ENCODE peak calls at places on chromosomes 4 and X, in ten cellular contexts. One of them, this sample, is unnamed.

GRCh38 chr4:41509411-41510008 is 28.4 kb upstream of the LIMCH1 start:
- DNase-seq in sigmoid colon: no peak
- DNase-seq in GM12878: no peak
- DNase-seq in transverse colon: no peak
- DNase-seq in uterus: no peak
- DNase-seq in upper lobe of left lung: no peak
- DNase-seq in HCT116: no peak
- DNase-seq in gastrocnemius medialis: no peak
- DNase-seq in stomach: peak
- DNase-seq in right lobe of liver: no peak
- DNase-seq in this sample: no peak

GRCh38 chr4:137703225-137703624 is 170.9 kb upstream of the PCDH18 start:
- DNase-seq in sigmoid colon: no peak
- DNase-seq in GM12878: no peak
- DNase-seq in transverse colon: no peak
- DNase-seq in uterus: no peak
- DNase-seq in upper lobe of left lung: no peak
- DNase-seq in HCT116: no peak
- DNase-seq in gastrocnemius medialis: no peak
- DNase-seq in stomach: no peak
- DNase-seq in right lobe of liver: no peak
- DNase-seq in this sample: no peak

GRCh38 chrX:132489256-132490085 is 633 bp upstream of the MBNL3 start:
- DNase-seq in sigmoid colon: peak
- DNase-seq in GM12878: no peak
- DNase-seq in transverse colon: peak
- DNase-seq in uterus: peak
- DNase-seq in upper lobe of left lung: peak
- DNase-seq in HCT116: no peak
- DNase-seq in gastrocnemius medialis: no peak
- DNase-seq in stomach: peak
- DNase-seq in right lobe of liver: peak
- DNase-seq in this sample: peak

GRCh38 chr4:124712417-124713212 is at the start of gene ANKRD50:
- DNase-seq in sigmoid colon: peak
- DNase-seq in GM12878: no peak
- DNase-seq in transverse colon: peak
- DNase-seq in uterus: peak
- DNase-seq in upper lobe of left lung: peak
- DNase-seq in HCT116: peak
- DNase-seq in gastrocnemius medialis: peak
- DNase-seq in stomach: peak
- DNase-seq in right lobe of liver: peak
- DNase-seq in this sample: peak

GRCh38 chr4:40621592-40622512 is 7.8 kb downstream of the RBM47 start:
- DNase-seq in sigmoid colon: peak
- DNase-seq in GM12878: peak
- DNase-seq in transverse colon: peak
- DNase-seq in uterus: peak
- DNase-seq in upper lobe of left lung: peak
- DNase-seq in HCT116: peak
- DNase-seq in gastrocnemius medialis: peak
- DNase-seq in stomach: peak
- DNase-seq in right lobe of liver: peak
- DNase-seq in this sample: no peak

GRCh38 chrX:40637687-40638086 is 9.7 kb downstream of the CXorf38 start:
- DNase-seq in sigmoid colon: no peak
- DNase-seq in GM12878: no peak
- DNase-seq in transverse colon: no peak
- DNase-seq in uterus: no peak
- DNase-seq in upper lobe of left lung: no peak
- DNase-seq in HCT116: no peak
- DNase-seq in gastrocnemius medialis: no peak
- DNase-seq in stomach: no peak
- DNase-seq in right lobe of liver: no peak
- DNase-seq in this sample: no peak

GRCh38 chr4:54513231-54513630 is 144.5 kb upstream of the KIT start:
- DNase-seq in sigmoid colon: no peak
- DNase-seq in GM12878: no peak
- DNase-seq in transverse colon: no peak
- DNase-seq in uterus: no peak
- DNase-seq in upper lobe of left lung: no peak
- DNase-seq in HCT116: no peak
- DNase-seq in gastrocnemius medialis: no peak
- DNase-seq in stomach: no peak
- DNase-seq in right lobe of liver: no peak
- DNase-seq in this sample: no peak

GRCh38 chrX:17475820-17476219 is 100.8 kb downstream of the NHS start:
- DNase-seq in sigmoid colon: no peak
- DNase-seq in GM12878: no peak
- DNase-seq in transverse colon: no peak
- DNase-seq in uterus: peak
- DNase-seq in upper lobe of left lung: no peak
- DNase-seq in HCT116: no peak
- DNase-seq in gastrocnemius medialis: no peak
- DNase-seq in stomach: no peak
- DNase-seq in right lobe of liver: no peak
- DNase-seq in this sample: no peak

GRCh38 chr4:185534534-185534849 is 815 bp downstream of the PDLIM3 start:
- DNase-seq in sigmoid colon: no peak
- DNase-seq in GM12878: no peak
- DNase-seq in transverse colon: no peak
- DNase-seq in uterus: no peak
- DNase-seq in upper lobe of left lung: no peak
- DNase-seq in HCT116: no peak
- DNase-seq in gastrocnemius medialis: no peak
- DNase-seq in stomach: no peak
- DNase-seq in right lobe of liver: no peak
- DNase-seq in this sample: no peak

GRCh38 chr4:185532795-185533324 is 2.4 kb downstream of the PDLIM3 start:
- DNase-seq in sigmoid colon: no peak
- DNase-seq in GM12878: no peak
- DNase-seq in transverse colon: no peak
- DNase-seq in uterus: no peak
- DNase-seq in upper lobe of left lung: no peak
- DNase-seq in HCT116: no peak
- DNase-seq in gastrocnemius medialis: no peak
- DNase-seq in stomach: no peak
- DNase-seq in right lobe of liver: no peak
- DNase-seq in this sample: no peak

GRCh38 chr4:185538806-185539205 is 3.5 kb upstream of the PDLIM3 start:
- DNase-seq in sigmoid colon: no peak
- DNase-seq in GM12878: no peak
- DNase-seq in transverse colon: no peak
- DNase-seq in uterus: no peak
- DNase-seq in upper lobe of left lung: no peak
- DNase-seq in HCT116: no peak
- DNase-seq in gastrocnemius medialis: no peak
- DNase-seq in stomach: no peak
- DNase-seq in right lobe of liver: no peak
- DNase-seq in this sample: no peak

GRCh38 chr4:185534850-185535761 is at the start of gene PDLIM3:
- DNase-seq in sigmoid colon: peak
- DNase-seq in GM12878: no peak
- DNase-seq in transverse colon: peak
- DNase-seq in uterus: peak
- DNase-seq in upper lobe of left lung: peak
- DNase-seq in HCT116: peak
- DNase-seq in gastrocnemius medialis: peak
- DNase-seq in stomach: peak
- DNase-seq in right lobe of liver: peak
- DNase-seq in this sample: peak

DNA sequence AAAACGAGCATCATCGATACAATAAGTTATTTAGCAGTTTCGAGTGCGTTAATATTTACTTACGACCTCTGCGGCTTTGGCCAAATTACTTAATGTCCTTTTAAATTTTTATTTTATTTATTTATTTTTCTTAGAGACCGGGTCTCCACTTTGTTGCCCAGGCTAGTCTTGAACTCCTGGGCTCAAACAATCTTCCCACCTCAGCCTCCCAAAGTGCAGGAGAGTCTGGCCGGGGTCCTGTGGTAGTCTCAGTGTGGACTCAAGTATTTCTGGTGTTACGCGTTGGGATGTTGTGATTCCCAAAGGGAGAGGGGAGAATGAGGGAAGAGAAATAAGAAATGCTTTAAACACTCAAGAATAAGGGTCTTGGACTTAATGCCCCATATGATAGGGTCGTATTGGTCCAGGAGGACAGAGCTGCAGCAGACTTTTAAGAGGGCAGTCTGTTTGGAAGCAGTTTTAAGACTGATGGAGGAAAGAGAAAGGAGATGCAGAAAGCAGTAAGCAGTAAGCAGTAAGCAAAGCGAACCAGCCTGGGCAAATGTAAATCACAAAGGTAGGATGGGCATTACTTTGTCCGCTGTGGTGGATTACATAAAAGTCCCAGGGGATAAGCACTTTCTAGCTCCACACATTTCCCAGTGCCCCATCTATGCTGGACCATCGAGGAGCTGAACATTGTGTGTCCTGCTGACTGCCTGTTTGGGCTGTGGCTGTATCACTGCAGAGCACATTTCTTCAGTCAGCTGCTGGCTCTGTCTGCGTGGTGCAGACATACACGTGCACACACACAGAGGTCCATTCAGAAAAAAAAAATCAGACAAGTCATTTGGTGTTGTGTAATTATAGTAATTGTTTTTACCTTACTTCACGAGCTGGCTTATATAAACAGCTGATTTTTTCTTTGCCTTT is 767 bp upstream of the PDLIM3 start:
- DNase-seq in sigmoid colon: peak
- DNase-seq in GM12878: no peak
- DNase-seq in transverse colon: peak
- DNase-seq in uterus: peak
- DNase-seq in upper lobe of left lung: no peak
- DNase-seq in HCT116: no peak
- DNase-seq in gastrocnemius medialis: peak
- DNase-seq in stomach: no peak
- DNase-seq in right lobe of liver: no peak
- DNase-seq in this sample: peak
- TF ChIP-seq POLR2A in sigmoid colon: no peak
- TF ChIP-seq POLR2A in GM12878: no peak
- TF ChIP-seq POLR2A in transverse colon: peak
- TF ChIP-seq POLR2A in uterus: no peak
- TF ChIP-seq POLR2A in upper lobe of left lung: no peak
- TF ChIP-seq POLR2A in HCT116: no peak
- TF ChIP-seq POLR2A in gastrocnemius medialis: peak
- TF ChIP-seq POLR2A in stomach: no peak
- TF ChIP-seq POLR2A in right lobe of liver: no peak
- TF ChIP-seq POLR2A in this sample: no peak

GRCh38 chr4:8402640-8403039 is 37.9 kb downstream of the ACOX3 start:
- DNase-seq in sigmoid colon: no peak
- DNase-seq in GM12878: no peak
- DNase-seq in transverse colon: no peak
- DNase-seq in uterus: no peak
- DNase-seq in upper lobe of left lung: no peak
- DNase-seq in HCT116: no peak
- DNase-seq in gastrocnemius medialis: no peak
- DNase-seq in stomach: no peak
- DNase-seq in right lobe of liver: peak
- DNase-seq in this sample: no peak

GRCh38 chr4:8403981-8404380 is 36.5 kb downstream of the ACOX3 start:
- DNase-seq in sigmoid colon: no peak
- DNase-seq in GM12878: no peak
- DNase-seq in transverse colon: no peak
- DNase-seq in uterus: no peak
- DNase-seq in upper lobe of left lung: no peak
- DNase-seq in HCT116: no peak
- DNase-seq in gastrocnemius medialis: no peak
- DNase-seq in stomach: no peak
- DNase-seq in right lobe of liver: no peak
- DNase-seq in this sample: no peak

GRCh38 chr4:8401665-8402064 is 38.9 kb downstream of the ACOX3 start:
- DNase-seq in sigmoid colon: no peak
- DNase-seq in GM12878: no peak
- DNase-seq in transverse colon: no peak
- DNase-seq in uterus: no peak
- DNase-seq in upper lobe of left lung: no peak
- DNase-seq in HCT116: no peak
- DNase-seq in gastrocnemius medialis: no peak
- DNase-seq in stomach: no peak
- DNase-seq in right lobe of liver: no peak
- DNase-seq in this sample: no peak

GRCh38 chr4:8402181-8402597 is 38.3 kb downstream of the ACOX3 start:
- DNase-seq in sigmoid colon: peak
- DNase-seq in GM12878: no peak
- DNase-seq in transverse colon: no peak
- DNase-seq in uterus: no peak
- DNase-seq in upper lobe of left lung: no peak
- DNase-seq in HCT116: no peak
- DNase-seq in gastrocnemius medialis: no peak
- DNase-seq in stomach: no peak
- DNase-seq in right lobe of liver: no peak
- DNase-seq in this sample: no peak

GRCh38 chr4:8403173-8403753 is 37.3 kb downstream of the ACOX3 start:
- DNase-seq in sigmoid colon: peak
- DNase-seq in GM12878: no peak
- DNase-seq in transverse colon: peak
- DNase-seq in uterus: peak
- DNase-seq in upper lobe of left lung: peak
- DNase-seq in HCT116: peak
- DNase-seq in gastrocnemius medialis: peak
- DNase-seq in stomach: peak
- DNase-seq in right lobe of liver: peak
- DNase-seq in this sample: peak
- TF ChIP-seq POLR2A in sigmoid colon: no peak
- TF ChIP-seq POLR2A in GM12878: no peak
- TF ChIP-seq POLR2A in transverse colon: no peak
- TF ChIP-seq POLR2A in uterus: no peak
- TF ChIP-seq POLR2A in upper lobe of left lung: no peak
- TF ChIP-seq POLR2A in HCT116: no peak
- TF ChIP-seq POLR2A in gastrocnemius medialis: no peak
- TF ChIP-seq POLR2A in stomach: no peak
- TF ChIP-seq POLR2A in right lobe of liver: no peak
- TF ChIP-seq POLR2A in this sample: no peak

DNA sequence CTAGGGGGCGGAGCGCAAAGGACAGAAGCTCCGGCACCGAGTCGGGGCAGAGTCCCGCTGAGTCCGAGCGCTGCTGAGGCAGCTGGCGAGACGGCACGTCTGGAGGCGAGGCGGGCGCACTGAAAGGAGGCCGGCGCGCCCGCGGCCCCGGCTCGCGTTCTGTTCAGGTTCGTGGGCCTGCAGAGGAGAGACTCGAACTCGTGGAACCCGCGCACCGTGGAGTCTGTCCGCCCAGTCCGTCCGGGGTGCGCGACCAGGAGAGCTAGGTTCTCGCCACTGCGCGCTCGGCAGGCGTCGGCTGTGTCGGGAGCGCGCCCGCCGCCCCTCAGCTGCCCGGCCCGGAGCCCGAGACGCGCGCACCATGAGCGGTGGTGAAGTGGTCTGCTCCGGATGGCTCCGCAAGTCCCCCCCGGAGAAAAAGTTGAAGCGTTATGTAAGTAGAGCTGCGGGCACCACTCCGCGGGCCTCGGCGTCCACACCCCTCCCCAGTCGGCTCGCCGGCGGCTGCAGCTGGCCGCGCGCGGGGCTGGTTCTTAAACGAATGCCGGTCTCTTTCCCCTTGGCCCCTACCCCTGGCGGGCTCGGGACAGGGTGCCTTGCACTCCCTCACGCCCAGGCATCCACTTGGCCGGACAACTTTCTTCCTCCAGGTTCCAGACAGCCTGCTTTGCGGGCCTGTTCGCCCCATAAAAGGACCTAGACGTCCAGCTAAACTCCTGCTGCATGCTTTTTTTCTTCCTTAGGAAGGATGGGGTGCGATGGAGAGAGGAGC is at the start of gene GAB1:
- DNase-seq in sigmoid colon: peak
- DNase-seq in GM12878: no peak
- DNase-seq in transverse colon: peak
- DNase-seq in uterus: peak
- DNase-seq in upper lobe of left lung: peak
- DNase-seq in HCT116: no peak
- DNase-seq in gastrocnemius medialis: peak
- DNase-seq in stomach: peak
- DNase-seq in right lobe of liver: peak
- DNase-seq in this sample: peak
- TF ChIP-seq POLR2A in sigmoid colon: peak
- TF ChIP-seq POLR2A in GM12878: peak
- TF ChIP-seq POLR2A in transverse colon: peak
- TF ChIP-seq POLR2A in uterus: peak
- TF ChIP-seq POLR2A in upper lobe of left lung: peak
- TF ChIP-seq POLR2A in HCT116: no peak
- TF ChIP-seq POLR2A in gastrocnemius medialis: peak
- TF ChIP-seq POLR2A in stomach: no peak
- TF ChIP-seq POLR2A in right lobe of liver: peak
- TF ChIP-seq POLR2A in this sample: peak

DNA sequence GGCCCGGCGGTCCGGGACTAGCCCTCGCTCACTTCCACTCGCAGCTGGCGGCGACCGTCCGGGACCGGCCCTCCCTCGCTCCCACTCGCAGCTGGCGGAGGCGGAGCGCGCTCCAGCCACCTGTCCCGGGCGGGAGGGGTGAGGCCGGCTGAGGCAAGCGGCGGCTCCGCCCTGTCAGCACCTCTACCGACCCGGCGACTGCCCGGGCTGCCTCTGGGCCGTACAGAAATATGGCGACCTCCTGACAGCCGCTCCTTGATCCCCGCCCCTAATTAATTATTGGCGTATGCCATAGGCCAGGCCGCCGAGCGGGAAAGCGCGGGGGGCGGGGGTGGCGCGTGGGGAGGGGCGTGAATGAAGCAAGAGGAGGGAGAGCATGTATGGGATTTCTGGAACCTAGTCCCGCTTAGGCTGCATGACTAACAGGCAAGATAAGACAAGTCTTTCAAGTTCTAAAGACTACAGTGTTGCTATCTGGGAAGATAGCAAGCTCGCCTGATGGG is at the start of gene MORC4:
- DNase-seq in sigmoid colon: peak
- DNase-seq in GM12878: no peak
- DNase-seq in transverse colon: peak
- DNase-seq in uterus: peak
- DNase-seq in upper lobe of left lung: peak
- DNase-seq in HCT116: peak
- DNase-seq in gastrocnemius medialis: peak
- DNase-seq in stomach: peak
- DNase-seq in right lobe of liver: peak
- DNase-seq in this sample: peak
- TF ChIP-seq POLR2A in sigmoid colon: peak
- TF ChIP-seq POLR2A in GM12878: no peak
- TF ChIP-seq POLR2A in transverse colon: peak
- TF ChIP-seq POLR2A in uterus: peak
- TF ChIP-seq POLR2A in upper lobe of left lung: peak
- TF ChIP-seq POLR2A in HCT116: no peak
- TF ChIP-seq POLR2A in gastrocnemius medialis: peak
- TF ChIP-seq POLR2A in stomach: no peak
- TF ChIP-seq POLR2A in right lobe of liver: peak
- TF ChIP-seq POLR2A in this sample: peak

This sample was measured in Peyer's patch.